ENCODE peak calls at places on chromosomes 12 and 14, in nine cellular contexts. F, Z, S, A, O, G, C, T and W are unnamed samples.

GRCh38 chr12:50537538-50537919 is 32.7 kb downstream of the DIP2B start:
- DNase-seq in A (no peak), T (peak), F (no peak), C (no peak), S (peak), G (peak), O (peak), Z (no peak), W (no peak)

GRCh38 chr14:56087824-56088571 is 30.2 kb upstream of the PELI2 start:
- DNase-seq in T (no peak), O (no peak), S (peak), A (no peak), G (no peak), C (no peak), F (peak), Z (no peak), W (no peak)

GRCh38 chr12:78407722-78408121 is 456.9 kb upstream of the SYT1 start:
- DNase-seq in F (no peak), S (peak), Z (no peak), T (no peak), G (no peak), C (no peak), A (no peak), O (no peak), W (no peak)

GRCh38 chr14:74324945-74325361 is 22.2 kb upstream of the ABCD4 start:
- DNase-seq in T (peak), F (peak), G (peak), A (no peak), Z (no peak), O (peak), S (peak), C (peak), W (peak)

GRCh38 chr12:26252946-26253345 is 57.6 kb downstream of the SSPN start:
- DNase-seq in G (no peak), C (no peak), S (no peak), T (no peak), Z (no peak), F (no peak), O (no peak), A (no peak), W (no peak)

GRCh38 chr12:12592930-12593329 is 18.7 kb upstream of the CREBL2 start:
- DNase-seq in T (peak), A (no peak), O (peak), C (no peak), Z (no peak), S (peak), F (no peak), G (peak), W (no peak)

GRCh38 chr14:41609704-41610183 is 3.1 kb downstream of the LRFN5 start:
- DNase-seq in G (no peak), S (peak), F (peak), O (no peak), T (no peak), A (no peak), C (no peak), Z (peak), W (peak)

GRCh38 chr14:99737451-99737951 is 53.4 kb downstream of the CYP46A1 start:
- DNase-seq in A (no peak), T (peak), Z (peak), S (no peak), O (no peak), F (peak), G (peak), C (no peak), W (peak)

GRCh38 chr12:3252416-3252815 is 175.2 kb downstream of the TSPAN9 start:
- DNase-seq in F (peak), G (no peak), O (no peak), S (peak), Z (peak), A (no peak), C (no peak), T (no peak), W (no peak)

GRCh38 chr12:131279281-131279921 is 325.7 kb downstream of the ADGRD1 start:
- DNase-seq in C (no peak), S (no peak), F (no peak), T (no peak), Z (no peak), O (no peak), A (no peak), G (no peak), W (peak)

GRCh38 chr12:84929486-84929885 is 16.9 kb upstream of the SLC6A15 start:
- DNase-seq in Z (no peak), S (no peak), A (no peak), T (no peak), C (no peak), G (no peak), F (no peak), O (no peak), W (no peak)

GRCh38 chr12:3795096-3795799 is 42.3 kb upstream of the CRACR2A start:
- DNase-seq in S (no peak), F (no peak), G (no peak), A (no peak), C (no peak), Z (no peak), T (no peak), O (no peak), W (no peak)

GRCh38 chr12:47773062-47773857 is at the start of gene SLC48A1:
- DNase-seq in C (peak), Z (peak), G (peak), O (peak), S (peak), A (no peak), F (peak), T (no peak), W (no peak)

GRCh38 chr14:63362305-63362914 is 43.7 kb upstream of the GPHB5 start:
- DNase-seq in T (no peak), C (no peak), F (no peak), O (no peak), S (no peak), Z (no peak), G (no peak), A (no peak), W (no peak)

GRCh38 chr14:77314043-77314442 is 6.6 kb downstream of the POMT2 start:
- DNase-seq in A (peak), C (no peak), F (no peak), S (peak), Z (no peak), G (no peak), O (peak), T (peak), W (no peak)

GRCh38 chr14:37181441-37181840 is 9.0 kb upstream of the SLC25A21 start:
- DNase-seq in G (no peak), O (no peak), A (no peak), F (no peak), Z (no peak), S (no peak), C (no peak), T (no peak), W (no peak)

GRCh38 chr14:75293920-75294648 is 15.5 kb downstream of the FOS start:
- DNase-seq in A (peak), G (peak), C (peak), T (peak), Z (peak), S (peak), O (peak), F (peak), W (peak)

GRCh38 chr12:63362801-63363200 is 211.8 kb upstream of the AVPR1A start:
- DNase-seq in Z (no peak), C (no peak), O (peak), G (no peak), F (no peak), T (peak), S (peak), A (no peak), W (no peak)

GRCh38 chr12:91380651-91381050 is 198.0 kb upstream of the DCN start:
- DNase-seq in C (no peak), S (no peak), G (no peak), A (no peak), Z (no peak), O (no peak), T (peak), F (no peak), W (no peak)

GRCh38 chr12:30882706-30883105 is 43.8 kb upstream of the TSPAN11 start:
- DNase-seq in A (no peak), Z (no peak), G (no peak), F (no peak), T (no peak), C (no peak), O (no peak), S (no peak), W (no peak)

GRCh38 chr12:62799126-62799736 is 135.7 kb downstream of the PPM1H start:
- DNase-seq in G (peak), S (peak), A (no peak), C (peak), T (peak), O (peak), Z (peak), F (peak), W (no peak)

GRCh38 chr14:71555654-71556559 is 376.3 kb upstream of the RGS6 start:
- DNase-seq in Z (no peak), A (no peak), C (peak), S (peak), F (no peak), O (no peak), T (peak), G (no peak), W (no peak)

GRCh38 chr14:31990959-31991541 is 86.1 kb upstream of the ARHGAP5 start:
- DNase-seq in O (peak), T (no peak), C (no peak), F (no peak), A (peak), S (peak), Z (no peak), G (no peak), W (no peak)

GRCh38 chr14:33475623-33476022 is 475.3 kb downstream of the EGLN3 start:
- DNase-seq in C (no peak), G (no peak), F (peak), T (peak), O (no peak), Z (peak), S (no peak), A (no peak), W (no peak)

GRCh38 chr12:95118138-95118787 is 44.8 kb upstream of the NR2C1 start:
- DNase-seq in F (no peak), T (peak), Z (no peak), S (peak), O (peak), A (peak), G (peak), C (no peak), W (no peak)

GRCh38 chr12:122437656-122438121 is 15.2 kb upstream of the CLIP1 start:
- DNase-seq in S (peak), O (peak), F (peak), G (no peak), C (no peak), Z (peak), T (peak), A (no peak), W (no peak)

GRCh38 chr14:101789222-101789621 is 27.7 kb downstream of the PPP2R5C start:
- DNase-seq in A (no peak), F (no peak), Z (no peak), C (no peak), T (no peak), O (no peak), G (no peak), S (no peak), W (no peak)

GRCh38 chr14:67636361-67636919 is 16.7 kb downstream of the ARG2 start:
- DNase-seq in G (no peak), Z (no peak), A (no peak), F (no peak), S (no peak), T (peak), O (no peak), C (peak), W (no peak)

GRCh38 chr14:80850197-80850814 is 91.2 kb downstream of the CEP128 start:
- DNase-seq in Z (no peak), O (peak), S (peak), T (peak), G (peak), C (peak), A (peak), F (no peak), W (no peak)

GRCh38 chr14:28012629-28013415 is 753.8 kb upstream of the FOXG1 start:
- DNase-seq in A (no peak), Z (no peak), C (no peak), T (no peak), F (no peak), S (no peak), G (no peak), O (no peak), W (no peak)
- TF ChIP-seq CTCF in A (no peak), Z (no peak), C (no peak), T (no peak), F (no peak), S (no peak), G (no peak), O (no peak), W (no peak)

GRCh38 chr12:81465881-81466280 is 293.3 kb downstream of the PPFIA2 start:
- DNase-seq in Z (no peak), F (no peak), G (no peak), T (no peak), A (no peak), S (no peak), O (no peak), C (no peak), W (no peak)

GRCh38 chr12:81465191-81465590 is 294.0 kb downstream of the PPFIA2 start:
- DNase-seq in S (no peak), G (no peak), A (no peak), O (no peak), C (no peak), T (no peak), Z (no peak), F (no peak), W (no peak)

GRCh38 chr12:81461163-81461562 is 298.0 kb downstream of the PPFIA2 start:
- DNase-seq in G (no peak), A (no peak), T (no peak), F (no peak), O (no peak), Z (no peak), C (no peak), S (no peak), W (no peak)
- TF ChIP-seq CTCF in G (no peak), A (no peak), T (no peak), F (no peak), O (peak), Z (no peak), C (no peak), S (peak), W (peak)

GRCh38 chr12:127964717-127965116 is 302.3 kb upstream of the TMEM132C start:
- DNase-seq in T (no peak), A (no peak), C (no peak), S (peak), G (no peak), O (no peak), F (no peak), Z (no peak), W (no peak)
- TF ChIP-seq CTCF in T (no peak), A (peak), C (no peak), S (peak), G (no peak), O (no peak), F (no peak), Z (peak), W (peak)

GRCh38 chr12:76765598-76765997 is 1.7 kb downstream of the ZDHHC17 start:
- DNase-seq in S (no peak), T (no peak), C (no peak), G (no peak), O (no peak), Z (no peak), F (no peak), A (no peak), W (no peak)

GRCh38 chr12:76764856-76765255 is 941 bp downstream of the ZDHHC17 start:
- DNase-seq in G (no peak), T (peak), F (peak), Z (no peak), S (no peak), O (no peak), C (no peak), A (no peak), W (no peak)

GRCh38 chr12:76766161-76766560 is 2.2 kb downstream of the ZDHHC17 start:
- DNase-seq in G (no peak), C (no peak), Z (no peak), A (no peak), F (no peak), O (no peak), S (no peak), T (no peak), W (no peak)

GRCh38 chr12:76762556-76762955 is 1.4 kb upstream of the ZDHHC17 start:
- DNase-seq in F (no peak), Z (no peak), O (no peak), A (no peak), T (no peak), C (no peak), G (no peak), S (no peak), W (no peak)

GRCh38 chr12:76763746-76764675 is at the start of gene ZDHHC17:
- DNase-seq in G (peak), A (peak), O (peak), C (peak), T (peak), S (peak), F (peak), Z (peak), W (peak)
- TF ChIP-seq CTCF in G (no peak), A (no peak), O (no peak), C (no peak), T (no peak), S (no peak), F (peak), Z (no peak), W (no peak)

GRCh38 chr12:41264281-41264680 is 76.2 kb downstream of the PDZRN4 start:
- DNase-seq in Z (no peak), G (no peak), A (no peak), F (no peak), C (peak), S (no peak), T (peak), O (no peak), W (no peak)
- TF ChIP-seq CTCF in Z (peak), G (peak), A (no peak), F (peak), C (peak), S (peak), T (no peak), O (peak), W (peak)

GRCh38 chr12:15982471-15982870 is 71.3 kb downstream of the DERA start:
- DNase-seq in C (no peak), O (peak), Z (no peak), T (peak), G (peak), S (peak), F (no peak), A (peak), W (no peak)
- TF ChIP-seq CTCF in C (peak), O (peak), Z (peak), T (no peak), G (no peak), S (peak), F (peak), A (peak), W (peak)